ENCODE peak calls at places on chromosomes 13 and 19, in ten cellular contexts. V, K, M, S, L, C, J, W, X and F are unnamed samples.
A peak's percentile ranks its signal among the peaks of the same experiment; 100 is the strongest.

GRCh38 chr13:51770681-51771417 is 33.1 kb downstream of the DHRS12 start:
- ATAC-seq in X (no peak), M (no peak), V (peak; percentile 87), C (no peak), S (no peak), W (peak; percentile 8), J (no peak), L (no peak), K (no peak), F (no peak)

GRCh38 chr13:28035146-28035782 is 46.8 kb upstream of the URAD start:
- ATAC-seq in S (no peak), K (no peak), V (no peak), W (no peak), J (no peak), M (peak; percentile 62), C (no peak), X (peak; percentile 86), L (no peak), F (no peak)

GRCh38 chr13:86000546-86000945 is 201.3 kb upstream of the SLITRK6 start:
- ATAC-seq in K (no peak), L (no peak), M (no peak), W (no peak), C (no peak), S (no peak), V (no peak), J (no peak), X (no peak), F (no peak)

GRCh38 chr19:49925486-49925885 is 3.5 kb upstream of the ATF5 start:
- ATAC-seq in V (no peak), X (no peak), S (no peak), W (no peak), C (no peak), L (no peak), M (no peak), J (no peak), K (no peak), F (no peak)

GRCh38 chr13:50080158-50080855 is 65.1 kb downstream of the KCNRG start:
- ATAC-seq in K (peak; percentile 3), V (no peak), S (no peak), W (no peak), M (no peak), J (no peak), X (no peak), L (peak; percentile 9), C (no peak), F (no peak)

GRCh38 chr13:41050041-41050440 is 11.3 kb upstream of the WBP4 start:
- ATAC-seq in X (no peak), C (peak; percentile 96), V (no peak), L (no peak), J (no peak), K (peak; percentile 86), W (no peak), S (peak; percentile 86), M (no peak), F (no peak)

GRCh38 chr13:48579167-48579918 is 46.5 kb upstream of the RCBTB2 start:
- ATAC-seq in C (no peak), W (no peak), L (no peak), K (no peak), S (peak; percentile 35), X (peak; percentile 79), J (peak; percentile 38), M (peak; percentile 56), V (peak; percentile 95), F (peak; percentile 55)

GRCh38 chr19:17794731-17795494 is at the start of gene B3GNT3:
- ATAC-seq in W (peak; percentile 17), S (no peak), J (no peak), M (no peak), X (peak; percentile 52), V (no peak), K (no peak), C (no peak), L (peak; percentile 30), F (no peak)

GRCh38 chr19:14061751-14062557 is at the start of gene PALM3:
- ATAC-seq in L (no peak), V (peak; percentile 19), J (no peak), X (peak; percentile 58), C (no peak), S (no peak), M (peak; percentile 92), W (peak; percentile 26), K (no peak), F (no peak)

GRCh38 chr13:100088282-100088647 is 628 bp upstream of the PCCA start:
- ATAC-seq in V (no peak), J (no peak), L (no peak), S (peak; percentile 1), C (no peak), K (no peak), M (no peak), W (peak; percentile 23), X (peak; percentile 14), F (no peak)

GRCh38 chr19:784541-784940 is 12.7 kb upstream of the PTBP1 start:
- ATAC-seq in M (peak; percentile 54), V (no peak), X (no peak), S (no peak), C (no peak), K (no peak), J (no peak), L (no peak), W (no peak), F (no peak)

GRCh38 chr13:98989469-98990235 is 11.8 kb upstream of the DOCK9 start:
- ATAC-seq in V (no peak), J (no peak), K (peak; percentile 89), C (peak; percentile 92), L (no peak), S (no peak), W (no peak), M (no peak), X (no peak), F (no peak)

GRCh38 chr19:55398200-55398947 is 9.2 kb downstream of the UBE2S start:
- ATAC-seq in M (no peak), W (no peak), C (peak; percentile 43), J (no peak), K (peak; percentile 38), S (no peak), L (no peak), V (no peak), X (no peak), F (no peak)

GRCh38 chr19:17751103-17751911 is at the start of gene FCHO1:
- ATAC-seq in V (peak; percentile 78), K (peak; percentile 68), L (peak; percentile 77), S (no peak), J (peak; percentile 9), M (peak; percentile 56), W (peak; percentile 10), X (peak; percentile 25), C (peak; percentile 70), F (no peak)

GRCh38 chr19:2110822-2111221 is 14.1 kb downstream of the IZUMO4 start:
- ATAC-seq in M (no peak), L (no peak), V (no peak), K (no peak), W (no peak), S (no peak), C (no peak), X (no peak), J (no peak), F (no peak)

GRCh38 chr13:42684226-42684625 is 97.2 kb upstream of the FAM216B start:
- ATAC-seq in S (no peak), W (no peak), K (no peak), M (no peak), L (no peak), C (no peak), X (no peak), V (no peak), J (no peak), F (no peak)

GRCh38 chr13:93227906-93228801 is 1.5 kb downstream of the GPC6 start:
- ATAC-seq in V (peak; percentile 20), M (peak; percentile 69), J (peak; percentile 90), C (no peak), L (no peak), K (no peak), X (peak; percentile 34), W (peak; percentile 88), S (peak; percentile 78), F (peak; percentile 66)